ENCODE peak calls at places on chromosomes 12 and 14, in seven cellular contexts. S is gastrocnemius medialis, N is ovary, R is mesenchymal stem cell, T is fibroblast of lung, G is cardiac muscle cell, W is left ventricle myocardium inferior. U is an unnamed sample.

GRCh38 chr14:38420045-38420444 is 164.2 kb upstream of the CLEC14A start:
- DNase-seq in S (no peak), N (no peak), R (no peak), T (peak; percentile 27), G (no peak), W (no peak), U (no peak)

GRCh38 chr12:51926064-51926632 is 18.8 kb downstream of the ACVRL1 start:
- DNase-seq in S (no peak), N (no peak), R (peak; percentile 20), T (no peak), G (no peak), W (no peak), U (no peak)

GRCh38 chr12:122862872-122863701 is 27.8 kb downstream of the HIP1R start:
- DNase-seq in S (no peak), N (peak; percentile 32), R (no peak), T (no peak), G (no peak), W (no peak), U (no peak)

GRCh38 chr12:119016715-119017114 is 35.4 kb downstream of the SRRM4 start:
- DNase-seq in S (no peak), N (no peak), R (no peak), T (no peak), G (no peak), W (no peak), U (no peak)

GRCh38 chr14:58898655-58899316 is 261.0 kb downstream of the DACT1 start:
- DNase-seq in S (no peak), N (no peak), R (peak; percentile 93), T (peak; percentile 99), G (no peak), W (no peak), U (no peak)

GRCh38 chr14:89270439-89271227 is 146.4 kb downstream of the FOXN3 start:
- DNase-seq in S (no peak), N (no peak), R (no peak), T (no peak), G (no peak), W (no peak), U (no peak)

GRCh38 chr14:106848330-106849121 is 1322.1 kb downstream of the TMEM121 start:
- DNase-seq in S (no peak), N (no peak), R (no peak), T (peak; percentile 0), G (no peak), W (no peak), U (no peak)

GRCh38 chr14:79278798-79279644 is 932.3 kb downstream of the DIO2 start:
- DNase-seq in S (peak; percentile 52), N (peak; percentile 21), R (peak; percentile 91), T (peak; percentile 96), G (peak; percentile 96), W (peak; percentile 48), U (peak; percentile 87)

GRCh38 chr12:95498968-95499367 is 25.0 kb downstream of the METAP2 start:
- DNase-seq in S (no peak), N (no peak), R (no peak), T (no peak), G (no peak), W (no peak), U (no peak)

GRCh38 chr12:12561305-12562015 is 1.2 kb downstream of the DUSP16 start:
- DNase-seq in S (peak; percentile 79), N (peak; percentile 77), R (peak; percentile 74), T (peak; percentile 56), G (peak; percentile 70), W (peak; percentile 70), U (peak; percentile 56)

GRCh38 chr12:129049917-129050316 is 196.6 kb downstream of the GLT1D1 start:
- DNase-seq in S (no peak), N (no peak), R (no peak), T (peak; percentile 3), G (peak; percentile 86), W (no peak), U (peak; percentile 6)

GRCh38 chr12:114853003-114853529 is 169.1 kb upstream of the TBX3 start:
- DNase-seq in S (no peak), N (no peak), R (no peak), T (no peak), G (no peak), W (no peak), U (no peak)

GRCh38 chr12:58919271-58920101 is 818 bp downstream of the LRIG3 start:
- DNase-seq in S (peak; percentile 20), N (peak; percentile 71), R (peak; percentile 67), T (peak; percentile 68), G (peak; percentile 51), W (no peak), U (peak; percentile 45)

GRCh38 chr14:90828642-90829487 is 12.6 kb upstream of the TTC7B start:
- DNase-seq in S (no peak), N (no peak), R (peak; percentile 57), T (no peak), G (no peak), W (no peak), U (peak; percentile 91)

GRCh38 chr14:89955022-89955414 is 488 bp upstream of the EFCAB11 start:
- DNase-seq in S (no peak), N (no peak), R (no peak), T (no peak), G (no peak), W (no peak), U (no peak)

GRCh38 chr14:89201645-89202044 is 215.4 kb downstream of the FOXN3 start:
- DNase-seq in S (no peak), N (no peak), R (no peak), T (no peak), G (no peak), W (no peak), U (no peak)

GRCh38 chr14:87017335-87017734 is 975.6 kb downstream of the GALC start:
- DNase-seq in S (no peak), N (no peak), R (no peak), T (no peak), G (no peak), W (no peak), U (no peak)

GRCh38 chr14:101363261-101363555 is 198.1 kb upstream of the DIO3 start:
- DNase-seq in S (no peak), N (no peak), R (no peak), T (no peak), G (no peak), W (no peak), U (no peak)

GRCh38 chr12:3377056-3377455 is 113.9 kb upstream of the PRMT8 start:
- DNase-seq in S (no peak), N (no peak), R (no peak), T (no peak), G (no peak), W (no peak), U (no peak)

GRCh38 chr12:3379079-3379478 is 111.9 kb upstream of the PRMT8 start:
- DNase-seq in S (no peak), N (no peak), R (no peak), T (no peak), G (no peak), W (no peak), U (no peak)

GRCh38 chr12:3380200-3381020 is 110.6 kb upstream of the PRMT8 start:
- DNase-seq in S (no peak), N (peak; percentile 26), R (no peak), T (no peak), G (no peak), W (no peak), U (no peak)

GRCh38 chr12:3381059-3382047 is 109.7 kb upstream of the PRMT8 start:
- DNase-seq in S (no peak), N (peak; percentile 32), R (no peak), T (no peak), G (no peak), W (no peak), U (no peak)

DNA sequence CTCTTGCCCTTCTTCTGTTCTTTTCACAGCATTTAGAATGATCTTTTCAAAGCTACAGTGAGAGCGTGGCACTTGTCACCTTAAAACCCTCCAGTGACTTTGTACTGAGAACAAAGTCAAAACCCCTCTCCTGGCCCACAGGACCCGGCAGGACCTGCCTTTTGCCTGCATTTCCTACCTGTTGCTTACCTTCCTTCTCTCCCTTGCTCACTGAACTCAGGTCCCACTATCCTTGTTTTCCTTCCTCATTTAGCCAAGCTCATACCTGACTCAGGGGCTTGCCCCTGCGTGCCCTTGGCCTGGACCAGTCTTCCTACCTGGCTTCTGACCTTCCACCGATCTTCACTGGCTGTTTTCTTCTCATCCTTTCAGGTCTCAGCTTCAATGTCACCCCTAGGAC is 112.3 kb upstream of the PRMT8 start:
- DNase-seq in S (no peak), N (no peak), R (no peak), T (no peak), G (no peak), W (no peak), U (no peak)
- H3K27me3 ChIP-seq in S (no peaks in the 10 kb centered on the region), N (no peaks in the 10 kb centered on the region), R (peaks cover 7% of the 10 kb centered on the region), T (no peaks in the 10 kb centered on the region), G (no peaks in the 10 kb centered on the region), W (no peaks in the 10 kb centered on the region), U (peaks cover 4% of the 10 kb centered on the region)

DNA sequence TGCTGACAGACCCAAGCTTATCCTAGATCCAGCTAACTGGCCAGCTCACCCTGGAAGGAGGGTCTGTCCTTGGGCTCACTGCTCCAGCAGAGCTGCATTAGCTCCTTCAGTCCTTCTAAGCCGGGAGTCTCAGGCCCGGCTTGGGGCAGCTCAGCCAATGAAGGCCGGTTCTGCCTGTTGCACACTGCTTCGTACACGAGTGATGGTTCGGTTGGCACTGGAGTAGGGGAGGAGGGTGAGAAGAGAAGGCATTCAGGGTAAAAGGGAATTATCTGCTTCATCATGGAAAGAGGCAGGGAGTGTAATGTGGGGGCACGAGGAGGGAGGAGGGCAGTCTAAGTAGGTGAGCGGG is 2.0 kb downstream of the RIPK3 start:
- DNase-seq in S (no peak), N (no peak), R (no peak), T (no peak), G (no peak), W (no peak), U (no peak)
- H3K27me3 ChIP-seq in S (peaks cover 14% of the 10 kb centered on the region), N (no peaks in the 10 kb centered on the region), R (peaks cover 29% of the 10 kb centered on the region), T (peaks cover 41% of the 10 kb centered on the region), G (peaks cover 100% of the 10 kb centered on the region), W (peaks cover 88% of the 10 kb centered on the region), U (no peaks in the 10 kb centered on the region)

DNA sequence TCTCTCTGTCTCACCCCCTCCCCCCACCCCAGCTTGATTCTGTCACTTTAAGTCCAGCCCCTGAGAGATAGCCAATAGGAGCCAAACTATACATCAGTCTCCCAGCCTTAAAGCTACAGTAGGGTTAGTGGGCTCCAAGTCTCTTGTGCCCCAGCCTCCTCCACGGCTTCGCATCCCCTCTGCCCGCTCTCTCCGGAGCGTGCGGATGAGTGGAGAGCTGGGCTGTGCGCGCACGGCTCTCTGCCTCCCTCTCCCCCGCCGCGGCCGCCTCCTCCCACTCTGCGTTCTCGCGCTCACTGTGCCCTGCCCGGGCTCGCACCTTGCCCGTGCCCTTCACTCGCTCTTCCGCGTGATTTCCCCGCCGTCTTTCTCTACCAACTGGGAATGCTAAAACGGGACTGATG is at the start of gene ESRRB:
- DNase-seq in S (no peak), N (no peak), R (no peak), T (peak; percentile 19), G (peak; percentile 61), W (no peak), U (no peak)
- H3K27me3 ChIP-seq in S (peaks cover 20% of the 10 kb centered on the region), N (no peaks in the 10 kb centered on the region), R (peaks cover 94% of the 10 kb centered on the region), T (peaks cover 47% of the 10 kb centered on the region), G (peaks cover 89% of the 10 kb centered on the region), W (peaks cover 81% of the 10 kb centered on the region), U (peaks cover 23% of the 10 kb centered on the region)

DNA sequence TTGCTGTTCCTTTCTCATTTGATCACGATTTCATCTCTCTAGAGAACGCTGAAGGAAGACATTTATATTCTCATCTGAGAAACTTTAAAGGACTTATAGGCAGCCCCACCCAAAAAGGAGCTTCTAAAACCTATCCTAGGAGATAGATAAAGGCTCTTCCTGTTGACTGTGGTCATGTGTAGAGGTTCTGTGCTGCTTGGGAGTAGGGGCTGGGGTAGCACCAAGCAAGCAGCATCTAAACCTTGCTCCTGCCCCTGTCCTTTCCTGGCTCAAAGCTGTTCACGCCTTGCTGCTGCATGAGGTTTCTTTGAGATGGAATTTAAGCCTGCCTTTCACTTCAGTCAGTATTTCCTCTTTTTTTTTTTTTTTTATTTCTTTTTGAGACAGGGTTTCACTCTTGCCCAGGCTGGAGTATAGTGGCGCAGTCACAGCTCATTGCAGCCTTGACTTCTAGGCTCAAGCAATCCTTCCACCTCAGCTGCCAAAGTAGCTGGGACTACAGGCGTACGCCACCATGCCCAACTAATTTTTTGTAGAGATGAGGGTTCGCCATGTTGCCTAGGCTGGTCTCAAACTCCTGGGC is 41.4 kb downstream of the RAB35 start:
- DNase-seq in S (no peak), N (no peak), R (no peak), T (no peak), G (no peak), W (no peak), U (no peak)
- H3K27me3 ChIP-seq in S (no peaks in the 10 kb centered on the region), N (no peaks in the 10 kb centered on the region), R (peaks cover 62% of the 10 kb centered on the region), T (peaks cover 4% of the 10 kb centered on the region), G (no peaks in the 10 kb centered on the region), W (peaks cover 17% of the 10 kb centered on the region), U (no peaks in the 10 kb centered on the region)

U was measured in MM.1S.